ENCODE peak calls at places on chromosomes 16 and 17, in nine cellular contexts. I, Q, J, O, X, D, P, K and S are unnamed samples. For H3K27me3, the result is how much of the 10 kb centered on the place peaks cover.

GRCh38 chr17:56320443-56320842 is 167.2 kb downstream of the ANKFN1 start:
- DNase-seq in Q (no peak), J (peak), D (peak), O (no peak), I (no peak), K (peak), X (no peak), P (no peak), S (no peak)

GRCh38 chr16:3047387-3047720 is 993 bp downstream of the MMP25 start:
- DNase-seq in Q (no peak), K (no peak), D (peak), O (no peak), X (no peak), I (no peak), P (no peak), J (no peak), S (no peak)

GRCh38 chr17:58330544-58330996 is 2.0 kb upstream of the TSPOAP1 start:
- DNase-seq in P (no peak), Q (no peak), I (no peak), X (no peak), J (no peak), O (peak), K (no peak), D (no peak), S (no peak)

GRCh38 chr17:75842963-75843576 is 1.1 kb downstream of the UNC13D start:
- DNase-seq in K (no peak), J (no peak), P (no peak), D (no peak), Q (no peak), O (peak), X (no peak), I (no peak), S (no peak)

GRCh38 chr17:76511562-76512365 is 10.5 kb upstream of the RHBDF2 start:
- DNase-seq in K (no peak), J (no peak), O (no peak), I (no peak), D (no peak), P (no peak), X (no peak), Q (no peak), S (peak)

GRCh38 chr17:3808701-3809100 is 7.7 kb upstream of the ITGAE start:
- DNase-seq in I (no peak), X (no peak), O (no peak), D (no peak), K (no peak), P (no peak), Q (no peak), J (no peak), S (peak)

GRCh38 chr17:17146791-17147406 is 59.2 kb downstream of the PLD6 start:
- DNase-seq in P (no peak), X (peak), D (peak), K (no peak), I (no peak), O (no peak), Q (no peak), J (no peak), S (no peak)

GRCh38 chr17:74964246-74964761 is 8.3 kb downstream of the HID1 start:
- DNase-seq in X (no peak), O (no peak), D (no peak), I (no peak), P (no peak), K (no peak), J (no peak), Q (no peak), S (no peak)

GRCh38 chr16:48014349-48015135 is 141.3 kb downstream of the ABCC12 start:
- DNase-seq in Q (no peak), X (no peak), J (peak), I (no peak), K (no peak), O (no peak), P (no peak), D (peak), S (no peak)

GRCh38 chr17:34299918-34300600 is 14.5 kb downstream of the CCL11 start:
- DNase-seq in X (no peak), O (no peak), P (no peak), K (no peak), Q (no peak), I (no peak), D (no peak), J (peak), S (peak)

GRCh38 chr17:76638263-76638662 is 5.3 kb downstream of the ST6GALNAC1 start:
- DNase-seq in O (no peak), J (no peak), X (no peak), K (no peak), Q (no peak), P (no peak), D (no peak), I (no peak), S (no peak)

GRCh38 chr17:56793506-56793905 is 40.2 kb downstream of the C17orf67 start:
- DNase-seq in D (no peak), Q (no peak), K (no peak), O (no peak), I (no peak), J (no peak), X (no peak), P (no peak), S (no peak)

GRCh38 chr16:75312875-75313274 is 61.5 kb upstream of the BCAR1 start:
- DNase-seq in P (no peak), I (no peak), K (no peak), D (no peak), Q (no peak), X (no peak), O (no peak), J (no peak), S (no peak)

DNA sequence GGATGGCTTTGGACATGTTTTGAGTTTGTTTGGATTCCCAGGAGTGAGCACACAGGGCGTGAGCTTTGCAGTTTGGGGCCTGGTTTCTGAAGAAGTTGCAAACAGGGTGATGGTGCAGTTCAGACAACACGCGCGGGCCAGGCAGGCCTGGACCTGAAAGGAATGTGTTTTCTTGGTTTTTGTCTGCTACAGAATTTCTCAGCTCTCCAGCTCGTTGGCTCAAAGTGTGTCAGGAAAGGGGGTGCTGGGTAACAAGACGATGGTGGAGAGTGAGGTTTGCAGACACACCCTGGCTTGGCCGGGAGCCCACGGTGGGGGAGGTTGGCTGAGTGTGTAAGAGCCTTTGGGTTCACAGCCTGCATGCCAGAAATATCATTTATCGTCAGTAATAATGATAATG is 82.3 kb downstream of the CMIP start:
- DNase-seq in D (no peak), J (peak), X (peak), O (no peak), K (peak), I (peak), P (peak), Q (peak), S (peak)
- H3K27me3 ChIP-seq in D (under half), J (under half), X (under half), O (under half), K (under half), I (under half), P (under half), Q (under half), S (under half)

GRCh38 chr16:21302898-21303528 is 24.9 kb upstream of the CRYM start:
- DNase-seq in Q (no peak), K (no peak), O (no peak), D (no peak), I (no peak), P (no peak), X (no peak), J (peak), S (peak)

GRCh38 chr16:21300309-21301167 is 22.4 kb upstream of the CRYM start:
- DNase-seq in D (peak), P (peak), Q (peak), I (peak), O (peak), J (peak), K (peak), X (peak), S (peak)

GRCh38 chr16:21302454-21302853 is 24.4 kb upstream of the CRYM start:
- DNase-seq in P (no peak), D (peak), I (no peak), O (no peak), X (no peak), K (no peak), Q (no peak), J (peak), S (peak)

GRCh38 chr16:21301168-21301894 is 23.2 kb upstream of the CRYM start:
- DNase-seq in K (peak), Q (peak), I (peak), X (peak), D (peak), P (peak), O (peak), J (peak), S (peak)

DNA sequence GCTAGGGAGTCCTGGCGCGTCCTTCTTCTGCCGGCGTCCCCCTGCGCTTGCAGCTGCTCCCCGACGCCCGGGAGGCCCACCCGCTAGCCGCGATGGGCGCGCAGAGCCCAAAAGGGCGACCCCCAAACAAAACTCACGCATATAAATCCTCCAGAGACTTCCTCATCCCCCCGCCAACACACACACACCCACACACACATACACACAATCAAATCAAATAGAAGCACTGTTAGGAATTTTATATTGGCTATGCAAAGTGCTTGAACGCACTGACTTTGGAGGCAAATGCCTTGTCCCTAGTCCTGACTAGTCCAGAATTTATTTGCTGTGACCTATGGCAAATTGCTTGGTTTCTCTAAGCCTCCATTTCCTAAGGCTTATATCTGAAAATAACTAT is 23.8 kb upstream of the CRYM start:
- DNase-seq in P (no peak), Q (no peak), I (no peak), K (no peak), D (no peak), O (no peak), X (no peak), J (peak), S (no peak)
- H3K27me3 ChIP-seq in P (under half), Q (under half), I (under half), K (under half), D (under half), O (under half), X (under half), J (under half), S (under half)

DNA sequence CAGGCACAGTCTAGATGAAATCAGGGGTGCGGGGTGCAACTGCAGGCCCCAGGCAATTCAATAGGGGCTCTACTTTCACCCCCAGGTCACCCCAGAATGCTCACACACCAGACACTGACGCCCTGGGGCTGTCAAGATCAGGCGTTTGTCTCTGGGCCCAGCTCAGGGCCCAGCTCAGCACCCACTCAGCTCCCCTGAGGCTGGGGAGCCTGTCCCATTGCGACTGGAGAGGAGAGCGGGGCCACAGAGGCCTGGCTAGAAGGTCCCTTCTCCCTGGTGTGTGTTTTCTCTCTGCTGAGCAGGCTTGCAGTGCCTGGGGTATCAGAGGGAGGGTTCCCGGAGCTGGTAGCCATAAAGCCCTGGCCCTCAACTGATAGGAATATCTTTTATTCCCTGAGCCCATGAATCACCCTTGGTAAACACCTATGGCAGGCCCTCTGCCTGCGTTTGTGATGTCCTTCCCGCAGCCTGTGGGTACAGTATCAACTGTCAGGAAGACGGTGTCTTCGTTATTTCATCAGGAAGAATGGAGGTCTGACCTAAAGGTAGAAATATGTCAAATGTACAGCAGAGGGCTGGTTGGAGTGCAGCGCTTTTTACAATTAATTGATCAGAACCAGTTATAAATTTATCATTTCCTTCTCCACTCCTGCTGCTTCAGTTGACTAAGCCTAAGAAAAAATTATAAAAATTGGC is 1.6 kb downstream of the HBA1 start:
- DNase-seq in O (no peak), X (no peak), I (no peak), Q (no peak), K (no peak), J (no peak), D (no peak), P (no peak), S (no peak)
- H3K27me3 ChIP-seq in O (under half), X (under half), I (under half), Q (under half), K (half or more), J (under half), D (half or more), P (under half), S (under half)

DNA sequence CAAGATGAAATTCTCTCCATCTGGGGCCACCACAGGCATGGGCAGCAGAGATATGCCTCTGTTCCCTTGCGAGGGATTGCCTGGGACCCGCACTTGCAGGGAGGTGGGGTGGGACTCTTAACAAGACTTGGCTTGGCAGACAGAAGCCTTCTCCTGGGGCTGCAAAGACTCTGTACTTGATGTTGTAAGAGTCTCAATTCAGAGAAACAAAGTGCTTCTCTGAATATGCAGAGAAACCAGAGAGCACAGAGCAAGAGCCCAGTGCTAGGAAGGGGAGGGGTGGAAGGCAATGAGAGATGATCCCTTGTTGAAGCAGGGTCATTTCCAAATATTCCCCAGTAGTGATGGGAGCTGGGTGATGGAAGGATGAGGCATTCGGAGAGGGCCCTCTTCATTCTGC is 2.2 kb downstream of the MMP28 start:
- DNase-seq in O (no peak), P (no peak), K (no peak), J (no peak), Q (no peak), D (peak), X (no peak), I (no peak), S (no peak)
- H3K27me3 ChIP-seq in O (under half), P (under half), K (under half), J (half or more), Q (under half), D (half or more), X (under half), I (under half), S (half or more)

DNA sequence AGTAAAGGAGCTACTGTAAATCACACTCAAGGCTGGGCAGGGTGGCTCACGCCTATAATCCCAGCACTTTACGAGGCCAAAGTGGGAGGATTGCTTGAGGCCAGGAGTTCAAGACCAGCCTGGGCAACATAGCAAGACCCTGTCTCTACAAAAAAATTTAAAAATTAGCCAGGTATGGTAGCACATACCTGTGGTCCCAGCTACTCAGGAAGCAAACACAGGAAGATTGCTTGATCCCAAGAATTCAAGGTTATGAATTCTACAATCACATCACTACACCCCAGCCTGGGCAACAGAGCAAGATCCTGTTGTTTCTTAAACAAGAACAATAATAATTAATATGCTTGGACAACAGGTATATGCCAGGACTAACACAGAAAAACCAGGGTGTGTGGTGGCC is 13.2 kb downstream of the RHBDL3 start:
- DNase-seq in J (no peak), P (no peak), Q (no peak), K (no peak), X (no peak), D (no peak), O (no peak), I (no peak), S (no peak)
- H3K27me3 ChIP-seq in J (under half), P (under half), Q (under half), K (under half), X (under half), D (under half), O (under half), I (under half), S (under half)

DNA sequence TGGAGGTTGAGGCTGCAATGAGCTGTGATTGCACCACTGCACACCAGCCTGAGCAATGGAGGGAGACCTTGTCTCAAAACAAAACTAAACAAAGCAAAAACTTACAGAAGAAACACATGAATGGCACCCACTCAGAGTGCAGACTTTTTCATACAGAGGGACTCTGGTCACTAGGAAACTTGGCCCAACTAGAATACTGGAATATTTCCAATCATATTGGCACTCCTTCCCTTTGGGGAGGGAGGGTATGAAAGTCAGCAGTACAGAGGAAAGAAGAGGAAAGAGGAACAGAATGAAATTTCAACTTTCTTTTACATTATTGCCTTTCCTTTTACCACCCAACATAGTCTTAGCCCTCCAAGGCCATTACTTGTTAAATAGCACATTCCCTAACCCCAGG is 28.2 kb downstream of the CMTR2 start:
- DNase-seq in X (no peak), O (no peak), P (no peak), Q (no peak), I (no peak), J (no peak), K (no peak), D (no peak), S (no peak)
- H3K27me3 ChIP-seq in X (under half), O (under half), P (under half), Q (under half), I (under half), J (under half), K (under half), D (under half), S (under half)

GRCh38 chr16:85864965-85865364 is 34.0 kb upstream of the IRF8 start:
- DNase-seq in P (no peak), J (no peak), I (no peak), X (no peak), D (no peak), K (no peak), Q (no peak), O (no peak), S (no peak)

GRCh38 chr16:85870159-85870558 is 28.8 kb upstream of the IRF8 start:
- DNase-seq in O (no peak), Q (peak), P (no peak), X (no peak), I (no peak), J (no peak), K (no peak), D (peak), S (no peak)

GRCh38 chr16:85871756-85872155 is 27.2 kb upstream of the IRF8 start:
- DNase-seq in P (no peak), K (no peak), O (no peak), Q (no peak), D (peak), X (no peak), J (no peak), I (no peak), S (no peak)

GRCh38 chr16:85867189-85867588 is 31.8 kb upstream of the IRF8 start:
- DNase-seq in K (no peak), X (no peak), D (no peak), J (no peak), I (no peak), O (no peak), P (no peak), Q (no peak), S (no peak)

DNA sequence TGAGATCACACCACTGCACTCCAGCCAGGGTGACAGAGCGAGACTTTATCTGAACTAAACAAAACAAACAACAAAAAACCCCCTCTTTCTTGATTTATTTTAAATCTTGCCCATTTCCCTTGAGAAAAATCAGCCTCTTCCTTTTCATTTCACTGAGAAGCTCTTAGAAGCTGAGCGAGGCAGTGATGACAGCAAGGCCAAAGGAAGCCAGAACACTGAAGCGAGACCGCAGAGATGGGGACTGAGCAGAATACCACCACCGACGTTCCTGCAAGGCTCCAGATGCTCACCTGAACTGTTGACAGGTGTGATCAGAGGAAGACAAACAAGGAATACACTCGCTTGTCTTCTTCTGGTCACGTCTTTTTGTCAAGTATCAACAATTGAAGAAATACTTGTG is 30.5 kb upstream of the IRF8 start:
- DNase-seq in X (no peak), J (no peak), D (no peak), Q (no peak), I (no peak), K (no peak), O (no peak), P (no peak), S (no peak)
- H3K27me3 ChIP-seq in X (under half), J (under half), D (under half), Q (under half), I (under half), K (under half), O (under half), P (under half), S (under half)

GRCh38 chr17:45690876-45691275 is 93.2 kb upstream of the CRHR1 start:
- DNase-seq in J (no peak), X (no peak), P (no peak), K (no peak), D (no peak), Q (no peak), O (no peak), I (no peak), S (no peak)

GRCh38 chr17:45686250-45686649 is 97.9 kb upstream of the CRHR1 start:
- DNase-seq in Q (no peak), D (no peak), J (no peak), P (no peak), O (no peak), I (no peak), K (no peak), X (no peak), S (no peak)

GRCh38 chr17:45688820-45689219 is 95.3 kb upstream of the CRHR1 start:
- DNase-seq in X (no peak), P (no peak), D (no peak), I (no peak), K (no peak), O (no peak), Q (no peak), J (no peak), S (no peak)

GRCh38 chr17:45687594-45687993 is 96.5 kb upstream of the CRHR1 start:
- DNase-seq in Q (no peak), D (no peak), K (no peak), O (no peak), I (no peak), J (no peak), P (no peak), X (no peak), S (no peak)

DNA sequence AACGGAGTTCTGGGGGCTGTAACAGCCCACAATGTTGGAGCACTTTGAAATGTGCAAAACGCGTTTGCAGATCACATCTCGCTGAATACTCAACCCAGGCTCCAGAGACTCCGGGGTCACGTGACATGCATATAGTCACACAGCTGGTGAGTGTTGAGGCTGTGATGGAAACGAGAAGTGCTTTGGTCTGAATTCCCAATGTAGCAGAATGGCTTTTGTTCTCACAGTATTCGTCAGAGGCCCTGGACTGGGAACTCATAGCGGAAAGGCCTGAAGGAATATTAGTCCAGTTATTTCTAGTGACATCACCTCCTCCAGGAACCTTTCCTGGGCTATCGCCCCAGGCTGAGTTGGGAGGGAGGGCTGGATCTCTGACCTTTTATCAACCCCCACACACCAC is 95.8 kb upstream of the CRHR1 start:
- DNase-seq in I (no peak), J (no peak), X (no peak), P (no peak), D (no peak), K (no peak), Q (no peak), O (no peak), S (no peak)
- H3K27me3 ChIP-seq in I (under half), J (under half), X (under half), P (under half), D (under half), K (half or more), Q (under half), O (under half), S (under half)

GRCh38 chr17:47868134-47868533 is 17.2 kb upstream of the SP6 start:
- DNase-seq in D (no peak), I (no peak), K (no peak), P (no peak), X (no peak), O (no peak), Q (no peak), J (no peak), S (no peak)
- H3K27me3 ChIP-seq in D (under half), I (under half), K (under half), P (under half), X (under half), O (under half), Q (under half), J (under half), S (under half)